ENCODE peak calls at places on chromosomes 5 and 9, in five cellular contexts. O, E, D, H and W are unnamed samples.

GRCh38 chr9:16341176-16341575 is 529.3 kb downstream of the BNC2 start:
- DNase-seq in O (no peak), E (no peak), D (no peak), H (no peak), W (no peak)

GRCh38 chr5:179558912-179559279 is 8.5 kb downstream of the RUFY1 start:
- DNase-seq in O (peak; percentile 44), E (no peak), D (no peak), H (no peak), W (no peak)

GRCh38 chr5:172123269-172123692 is 64.7 kb downstream of the STK10 start:
- DNase-seq in O (no peak), E (peak; percentile 59), D (peak; percentile 71), H (peak; percentile 69), W (no peak)

GRCh38 chr9:137694962-137695875 is 76.4 kb downstream of the EHMT1 start:
- DNase-seq in O (peak; percentile 57), E (peak; percentile 51), D (no peak), H (peak; percentile 54), W (no peak)

GRCh38 chr9:36738318-36738975 is 165.8 kb downstream of the MELK start:
- DNase-seq in O (no peak), E (no peak), D (no peak), H (no peak), W (no peak)

GRCh38 chr9:110575169-110575568 is 4.4 kb downstream of the SVEP1 start:
- DNase-seq in O (no peak), E (peak; percentile 28), D (peak; percentile 53), H (peak; percentile 14), W (no peak)

GRCh38 chr5:56142620-56143431 is 90.3 kb downstream of the ANKRD55 start:
- DNase-seq in O (peak; percentile 50), E (no peak), D (no peak), H (no peak), W (no peak)

GRCh38 chr9:99807276-99807852 is 14.3 kb upstream of the NR4A3 start:
- DNase-seq in O (peak; percentile 46), E (peak; percentile 58), D (peak; percentile 81), H (peak; percentile 36), W (no peak)

GRCh38 chr5:139426222-139426885 is 13.0 kb downstream of the DNAJC18 start:
- DNase-seq in O (no peak), E (no peak), D (no peak), H (no peak), W (no peak)

GRCh38 chr9:31140316-31140715 is 1244.1 kb upstream of the ACO1 start:
- DNase-seq in O (no peak), E (no peak), D (no peak), H (no peak), W (no peak)

GRCh38 chr5:2587189-2588031 is 164.1 kb downstream of the IRX2 start:
- DNase-seq in O (no peak), E (no peak), D (no peak), H (no peak), W (no peak)

GRCh38 chr5:71651554-71651953 is 64.4 kb downstream of the MCCC2 start:
- DNase-seq in O (no peak), E (no peak), D (no peak), H (no peak), W (no peak)

GRCh38 chr5:174271316-174271715 is 225.8 kb downstream of the NSG2 start:
- DNase-seq in O (no peak), E (no peak), D (no peak), H (no peak), W (no peak)

GRCh38 chr9:132185164-132186009 is 23.5 kb downstream of the NTNG2 start:
- DNase-seq in O (no peak), E (no peak), D (no peak), H (no peak), W (no peak)

GRCh38 chr9:110801426-110801825 is 132.8 kb downstream of the MUSK start:
- DNase-seq in O (no peak), E (no peak), D (no peak), H (no peak), W (no peak)

GRCh38 chr5:172616730-172617129 is 24.3 kb upstream of the NEURL1B start:
- DNase-seq in O (peak; percentile 27), E (peak; percentile 59), D (no peak), H (peak; percentile 82), W (no peak)

DNA sequence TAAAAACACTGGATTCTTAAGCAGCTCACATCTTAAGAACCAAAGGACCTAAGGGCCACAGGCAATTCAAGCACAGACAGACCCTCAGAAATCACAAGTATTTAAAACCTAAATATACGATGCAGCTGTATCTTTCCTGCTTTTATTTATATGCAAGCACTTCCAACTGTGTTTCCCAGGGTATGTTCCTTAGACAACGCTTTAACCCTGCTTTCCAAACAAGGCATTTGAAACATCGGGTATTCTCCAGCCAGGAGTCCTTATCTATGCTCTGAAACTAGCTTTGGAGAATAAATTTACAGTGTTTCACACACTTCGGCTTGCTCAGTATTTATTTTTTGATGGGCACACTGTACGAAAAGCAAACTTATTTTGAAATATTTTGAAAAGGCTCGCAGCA is 13.5 kb downstream of the NR6A1 start:
- DNase-seq in O (no peak), E (no peak), D (no peak), H (no peak), W (no peak)
- H3K4me1 ChIP-seq in O (peaks cover 38% of the 10 kb centered on the region), E (no peaks in the 10 kb centered on the region), D (no peaks in the 10 kb centered on the region), H (no peaks in the 10 kb centered on the region), W (peaks cover 60% of the 10 kb centered on the region)

GRCh38 chr5:132483661-132484385 is 6.8 kb downstream of the IRF1 start:
- DNase-seq in O (no peak), E (no peak), D (peak; percentile 17), H (no peak), W (no peak)

GRCh38 chr5:132484386-132484715 is 6.2 kb downstream of the IRF1 start:
- DNase-seq in O (no peak), E (no peak), D (peak; percentile 16), H (no peak), W (no peak)

GRCh38 chr5:132480546-132481242 is 9.9 kb downstream of the IRF1 start:
- DNase-seq in O (no peak), E (no peak), D (no peak), H (no peak), W (no peak)

GRCh38 chr5:132481243-132482211 is 9.0 kb downstream of the IRF1 start:
- DNase-seq in O (no peak), E (no peak), D (peak; percentile 10), H (no peak), W (no peak)

GRCh38 chr5:132483101-132483500 is 7.5 kb downstream of the IRF1 start:
- DNase-seq in O (no peak), E (no peak), D (peak; percentile 6), H (no peak), W (no peak)
- H3K4me1 ChIP-seq in O (peaks cover 2% of the 10 kb centered on the region), E (peaks cover 6% of the 10 kb centered on the region), D (no peaks in the 10 kb centered on the region), H (peaks cover 14% of the 10 kb centered on the region), W (no peaks in the 10 kb centered on the region)

DNA sequence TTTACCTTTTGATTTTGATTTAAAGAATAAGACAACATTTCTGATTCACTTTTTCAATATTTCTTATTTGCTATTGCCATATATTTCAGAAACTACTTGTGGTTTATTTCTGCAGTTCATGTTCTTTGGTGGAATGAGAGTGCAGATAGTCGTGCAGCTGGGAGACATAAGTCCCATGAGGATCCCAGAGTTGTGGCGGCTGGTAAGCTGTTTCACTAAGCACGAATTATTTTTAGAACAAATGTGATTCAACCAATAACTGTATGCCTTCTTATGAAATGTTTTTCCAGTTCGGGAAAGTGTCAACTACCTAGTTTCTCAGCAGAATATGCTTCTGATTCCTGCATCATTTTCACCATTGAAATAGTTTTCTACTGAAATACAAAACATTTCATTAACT is 8.8 kb downstream of the NIPSNAP3B start:
- DNase-seq in O (no peak), E (no peak), D (no peak), H (no peak), W (no peak)
- H3K4me1 ChIP-seq in O (no peaks in the 10 kb centered on the region), E (peaks cover 48% of the 10 kb centered on the region), D (no peaks in the 10 kb centered on the region), H (peaks cover 10% of the 10 kb centered on the region), W (no peaks in the 10 kb centered on the region)

DNA sequence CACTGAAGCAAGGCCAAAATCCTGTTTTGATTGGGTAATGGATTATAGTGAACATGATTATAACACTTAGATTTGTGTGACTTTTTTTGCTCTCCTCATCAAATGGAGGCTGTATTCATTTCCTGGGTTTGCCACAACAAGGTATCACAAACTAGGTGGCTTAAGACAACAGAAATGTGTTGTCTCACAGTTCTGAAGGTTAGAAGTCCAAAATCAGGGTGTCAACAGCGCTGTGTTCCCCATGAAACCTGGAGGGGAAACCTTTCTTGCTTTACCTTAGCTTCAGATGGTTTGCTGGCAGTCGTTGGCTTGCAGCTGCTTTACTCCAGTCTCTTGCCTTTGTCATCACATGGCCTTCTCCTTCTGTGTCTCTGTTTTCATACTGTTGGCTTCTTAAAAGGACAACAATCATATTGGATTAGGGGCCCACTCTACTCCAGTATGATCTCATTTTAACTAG is 32.4 kb downstream of the CDC42SE2 start:
- DNase-seq in O (no peak), E (no peak), D (no peak), H (no peak), W (no peak)
- H3K4me1 ChIP-seq in O (no peaks in the 10 kb centered on the region), E (no peaks in the 10 kb centered on the region), D (no peaks in the 10 kb centered on the region), H (no peaks in the 10 kb centered on the region), W (no peaks in the 10 kb centered on the region)

DNA sequence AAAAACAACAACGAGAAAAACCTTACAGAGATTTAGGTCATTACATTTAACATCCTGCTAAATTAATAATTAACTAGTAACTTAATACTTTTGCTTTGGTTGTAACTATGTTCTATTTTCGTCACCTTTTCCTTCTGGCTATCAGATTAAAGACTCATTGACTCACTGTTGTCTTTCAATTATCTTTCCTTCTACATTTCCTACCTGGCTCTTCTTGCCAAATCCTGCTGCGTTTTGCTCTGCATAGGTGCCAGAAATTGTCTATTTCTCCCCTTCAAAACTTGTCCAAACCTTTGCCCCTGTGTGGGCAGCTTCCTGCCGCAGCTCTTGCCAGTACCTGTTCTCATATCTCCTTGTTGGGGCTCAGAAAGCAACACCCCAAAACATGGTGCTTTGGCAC is 235.5 kb upstream of the ZNF608 start:
- DNase-seq in O (no peak), E (no peak), D (no peak), H (no peak), W (no peak)
- H3K4me1 ChIP-seq in O (peaks cover 6% of the 10 kb centered on the region), E (no peaks in the 10 kb centered on the region), D (no peaks in the 10 kb centered on the region), H (no peaks in the 10 kb centered on the region), W (peaks cover 6% of the 10 kb centered on the region)

DNA sequence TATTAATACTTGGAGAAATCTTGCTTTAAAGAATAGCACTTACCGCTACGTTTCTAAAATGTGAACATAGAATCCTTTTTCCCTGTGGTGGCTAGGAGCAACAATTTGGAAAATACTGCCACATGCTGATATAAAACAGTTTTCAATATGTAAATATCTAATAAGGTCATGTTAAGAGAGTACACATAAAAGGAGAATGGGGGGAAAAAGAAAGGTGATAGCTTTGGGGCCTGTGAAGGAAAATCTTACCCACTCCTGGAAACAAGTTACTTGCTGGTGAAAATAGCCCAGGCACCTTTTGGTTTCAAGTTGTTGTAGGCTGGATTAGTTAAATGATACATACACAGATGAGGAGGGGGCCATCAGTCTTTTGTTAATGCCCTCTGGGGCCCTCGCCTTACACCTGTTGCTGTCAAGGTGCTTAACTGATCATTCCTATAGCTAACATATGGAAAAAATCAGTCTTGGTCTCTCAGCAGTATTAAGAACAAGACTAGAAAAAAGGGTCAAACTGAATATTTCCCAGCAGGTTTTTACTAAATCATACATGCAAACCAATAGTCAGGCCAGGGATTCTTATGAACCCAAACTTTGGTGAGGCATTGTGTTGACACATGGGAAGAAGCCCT is 24.1 kb downstream of the FYB1 start:
- DNase-seq in O (no peak), E (no peak), D (no peak), H (no peak), W (no peak)
- H3K4me1 ChIP-seq in O (no peaks in the 10 kb centered on the region), E (peaks cover 6% of the 10 kb centered on the region), D (no peaks in the 10 kb centered on the region), H (no peaks in the 10 kb centered on the region), W (no peaks in the 10 kb centered on the region)